ENCODE peak calls at places on chromosomes 11 and 22, in ten cellular contexts. One of them, this sample, is unnamed.

GRCh38 chr22:20027966-20028854 is 7.3 kb downstream of the TANGO2 start:
- DNase-seq in stimulated activated CD4-positive, alpha-beta T cell treated with anti-CD3 and anti-CD28 coated beads, Interleukin-4, amount 100 ng/mL, for 4 hours: no peak
- DNase-seq in Caki2: no peak
- DNase-seq in T-cell: no peak
- DNase-seq in CD8-positive, alpha-beta T cell: no peak
- DNase-seq in endothelial cell: no peak
- DNase-seq in activated CD8-positive, alpha-beta T cell treated with anti-CD3 and anti-CD28 coated beads for 36 hours: peak
- DNase-seq in CD4-positive, alpha-beta memory T cell: no peak
- DNase-seq in NCI-H1105: no peak
- DNase-seq in NCI-H1092: no peak
- DNase-seq in this sample: no peak

GRCh38 chr11:12280838-12281565 is 96.4 kb upstream of the PARVA start:
- DNase-seq in CD4-positive, alpha-beta memory T cell: no peak
- DNase-seq in endothelial cell: no peak
- DNase-seq in NCI-H1092: no peak
- DNase-seq in stimulated activated CD4-positive, alpha-beta T cell treated with anti-CD3 and anti-CD28 coated beads, Interleukin-4, amount 100 ng/mL, for 4 hours: peak
- DNase-seq in activated CD8-positive, alpha-beta T cell treated with anti-CD3 and anti-CD28 coated beads for 36 hours: peak
- DNase-seq in Caki2: no peak
- DNase-seq in NCI-H1105: no peak
- DNase-seq in T-cell: no peak
- DNase-seq in CD8-positive, alpha-beta T cell: no peak
- DNase-seq in this sample: no peak

GRCh38 chr11:95991101-95991500 is 67.2 kb upstream of the MTMR2 start:
- DNase-seq in T-cell: no peak
- DNase-seq in CD4-positive, alpha-beta memory T cell: no peak
- DNase-seq in NCI-H1105: no peak
- DNase-seq in activated CD8-positive, alpha-beta T cell treated with anti-CD3 and anti-CD28 coated beads for 36 hours: no peak
- DNase-seq in stimulated activated CD4-positive, alpha-beta T cell treated with anti-CD3 and anti-CD28 coated beads, Interleukin-4, amount 100 ng/mL, for 4 hours: no peak
- DNase-seq in NCI-H1092: no peak
- DNase-seq in Caki2: peak
- DNase-seq in endothelial cell: no peak
- DNase-seq in CD8-positive, alpha-beta T cell: no peak
- DNase-seq in this sample: no peak

GRCh38 chr11:19775622-19776021 is 63.0 kb downstream of the NAV2 start:
- DNase-seq in T-cell: no peak
- DNase-seq in Caki2: no peak
- DNase-seq in NCI-H1105: no peak
- DNase-seq in endothelial cell: no peak
- DNase-seq in stimulated activated CD4-positive, alpha-beta T cell treated with anti-CD3 and anti-CD28 coated beads, Interleukin-4, amount 100 ng/mL, for 4 hours: no peak
- DNase-seq in NCI-H1092: no peak
- DNase-seq in CD8-positive, alpha-beta T cell: no peak
- DNase-seq in CD4-positive, alpha-beta memory T cell: no peak
- DNase-seq in activated CD8-positive, alpha-beta T cell treated with anti-CD3 and anti-CD28 coated beads for 36 hours: no peak
- DNase-seq in this sample: no peak

GRCh38 chr11:11880179-11880578 is 38.4 kb downstream of the USP47 start:
- DNase-seq in CD8-positive, alpha-beta T cell: no peak
- DNase-seq in CD4-positive, alpha-beta memory T cell: no peak
- DNase-seq in endothelial cell: no peak
- DNase-seq in T-cell: no peak
- DNase-seq in activated CD8-positive, alpha-beta T cell treated with anti-CD3 and anti-CD28 coated beads for 36 hours: no peak
- DNase-seq in Caki2: no peak
- DNase-seq in NCI-H1105: no peak
- DNase-seq in NCI-H1092: no peak
- DNase-seq in stimulated activated CD4-positive, alpha-beta T cell treated with anti-CD3 and anti-CD28 coated beads, Interleukin-4, amount 100 ng/mL, for 4 hours: no peak
- DNase-seq in this sample: no peak

GRCh38 chr11:13826505-13827278 is 135.8 kb upstream of the SPON1 start:
- DNase-seq in stimulated activated CD4-positive, alpha-beta T cell treated with anti-CD3 and anti-CD28 coated beads, Interleukin-4, amount 100 ng/mL, for 4 hours: no peak
- DNase-seq in T-cell: no peak
- DNase-seq in Caki2: peak
- DNase-seq in activated CD8-positive, alpha-beta T cell treated with anti-CD3 and anti-CD28 coated beads for 36 hours: no peak
- DNase-seq in endothelial cell: no peak
- DNase-seq in CD8-positive, alpha-beta T cell: no peak
- DNase-seq in CD4-positive, alpha-beta memory T cell: no peak
- DNase-seq in NCI-H1105: no peak
- DNase-seq in NCI-H1092: no peak
- DNase-seq in this sample: no peak

GRCh38 chr22:29093980-29094379 is 21.1 kb downstream of the KREMEN1 start:
- DNase-seq in stimulated activated CD4-positive, alpha-beta T cell treated with anti-CD3 and anti-CD28 coated beads, Interleukin-4, amount 100 ng/mL, for 4 hours: no peak
- DNase-seq in T-cell: no peak
- DNase-seq in NCI-H1092: no peak
- DNase-seq in Caki2: no peak
- DNase-seq in activated CD8-positive, alpha-beta T cell treated with anti-CD3 and anti-CD28 coated beads for 36 hours: no peak
- DNase-seq in endothelial cell: no peak
- DNase-seq in NCI-H1105: no peak
- DNase-seq in CD8-positive, alpha-beta T cell: no peak
- DNase-seq in CD4-positive, alpha-beta memory T cell: no peak
- DNase-seq in this sample: no peak

GRCh38 chr11:30360741-30361140 is 37.8 kb downstream of the ARL14EP start:
- DNase-seq in endothelial cell: no peak
- DNase-seq in NCI-H1092: no peak
- DNase-seq in activated CD8-positive, alpha-beta T cell treated with anti-CD3 and anti-CD28 coated beads for 36 hours: no peak
- DNase-seq in stimulated activated CD4-positive, alpha-beta T cell treated with anti-CD3 and anti-CD28 coated beads, Interleukin-4, amount 100 ng/mL, for 4 hours: no peak
- DNase-seq in T-cell: no peak
- DNase-seq in CD8-positive, alpha-beta T cell: no peak
- DNase-seq in NCI-H1105: no peak
- DNase-seq in CD4-positive, alpha-beta memory T cell: no peak
- DNase-seq in Caki2: no peak
- DNase-seq in this sample: no peak

GRCh38 chr11:127199306-127199801 is 198.8 kb upstream of the KIRREL3 start:
- DNase-seq in activated CD8-positive, alpha-beta T cell treated with anti-CD3 and anti-CD28 coated beads for 36 hours: no peak
- DNase-seq in CD4-positive, alpha-beta memory T cell: no peak
- DNase-seq in NCI-H1092: no peak
- DNase-seq in stimulated activated CD4-positive, alpha-beta T cell treated with anti-CD3 and anti-CD28 coated beads, Interleukin-4, amount 100 ng/mL, for 4 hours: no peak
- DNase-seq in T-cell: no peak
- DNase-seq in endothelial cell: no peak
- DNase-seq in Caki2: no peak
- DNase-seq in CD8-positive, alpha-beta T cell: no peak
- DNase-seq in NCI-H1105: no peak
- DNase-seq in this sample: no peak

GRCh38 chr22:46064236-46064965 is 85.9 kb upstream of the PPARA start:
- DNase-seq in NCI-H1092: no peak
- DNase-seq in Caki2: no peak
- DNase-seq in T-cell: no peak
- DNase-seq in stimulated activated CD4-positive, alpha-beta T cell treated with anti-CD3 and anti-CD28 coated beads, Interleukin-4, amount 100 ng/mL, for 4 hours: no peak
- DNase-seq in CD8-positive, alpha-beta T cell: no peak
- DNase-seq in endothelial cell: no peak
- DNase-seq in activated CD8-positive, alpha-beta T cell treated with anti-CD3 and anti-CD28 coated beads for 36 hours: no peak
- DNase-seq in CD4-positive, alpha-beta memory T cell: no peak
- DNase-seq in NCI-H1105: no peak
- DNase-seq in this sample: no peak

GRCh38 chr11:45217991-45218390 is 68.2 kb downstream of the SYT13 start:
- DNase-seq in stimulated activated CD4-positive, alpha-beta T cell treated with anti-CD3 and anti-CD28 coated beads, Interleukin-4, amount 100 ng/mL, for 4 hours: no peak
- DNase-seq in endothelial cell: no peak
- DNase-seq in NCI-H1092: no peak
- DNase-seq in T-cell: no peak
- DNase-seq in CD8-positive, alpha-beta T cell: no peak
- DNase-seq in activated CD8-positive, alpha-beta T cell treated with anti-CD3 and anti-CD28 coated beads for 36 hours: no peak
- DNase-seq in CD4-positive, alpha-beta memory T cell: no peak
- DNase-seq in Caki2: no peak
- DNase-seq in NCI-H1105: no peak
- DNase-seq in this sample: no peak

GRCh38 chr11:101126551-101127347 is 2.9 kb downstream of the PGR start:
- DNase-seq in endothelial cell: peak
- DNase-seq in T-cell: no peak
- DNase-seq in Caki2: no peak
- DNase-seq in NCI-H1092: no peak
- DNase-seq in stimulated activated CD4-positive, alpha-beta T cell treated with anti-CD3 and anti-CD28 coated beads, Interleukin-4, amount 100 ng/mL, for 4 hours: no peak
- DNase-seq in CD8-positive, alpha-beta T cell: no peak
- DNase-seq in CD4-positive, alpha-beta memory T cell: peak
- DNase-seq in NCI-H1105: no peak
- DNase-seq in activated CD8-positive, alpha-beta T cell treated with anti-CD3 and anti-CD28 coated beads for 36 hours: no peak
- DNase-seq in this sample: no peak

GRCh38 chr22:29626497-29627195 is 23.2 kb downstream of the NF2 start:
- DNase-seq in Caki2: no peak
- DNase-seq in CD4-positive, alpha-beta memory T cell: no peak
- DNase-seq in NCI-H1092: no peak
- DNase-seq in stimulated activated CD4-positive, alpha-beta T cell treated with anti-CD3 and anti-CD28 coated beads, Interleukin-4, amount 100 ng/mL, for 4 hours: no peak
- DNase-seq in activated CD8-positive, alpha-beta T cell treated with anti-CD3 and anti-CD28 coated beads for 36 hours: no peak
- DNase-seq in CD8-positive, alpha-beta T cell: no peak
- DNase-seq in T-cell: no peak
- DNase-seq in endothelial cell: no peak
- DNase-seq in NCI-H1105: no peak
- DNase-seq in this sample: no peak

GRCh38 chr11:12094872-12095800 is 15.3 kb upstream of the MICAL2 start:
- DNase-seq in CD4-positive, alpha-beta memory T cell: no peak
- DNase-seq in CD8-positive, alpha-beta T cell: no peak
- DNase-seq in NCI-H1092: no peak
- DNase-seq in endothelial cell: no peak
- DNase-seq in stimulated activated CD4-positive, alpha-beta T cell treated with anti-CD3 and anti-CD28 coated beads, Interleukin-4, amount 100 ng/mL, for 4 hours: no peak
- DNase-seq in activated CD8-positive, alpha-beta T cell treated with anti-CD3 and anti-CD28 coated beads for 36 hours: no peak
- DNase-seq in Caki2: no peak
- DNase-seq in T-cell: no peak
- DNase-seq in NCI-H1105: peak
- DNase-seq in this sample: no peak

GRCh38 chr11:66143264-66143566 is 73.1 kb downstream of the PACS1 start:
- DNase-seq in NCI-H1105: no peak
- DNase-seq in Caki2: no peak
- DNase-seq in CD8-positive, alpha-beta T cell: no peak
- DNase-seq in endothelial cell: no peak
- DNase-seq in stimulated activated CD4-positive, alpha-beta T cell treated with anti-CD3 and anti-CD28 coated beads, Interleukin-4, amount 100 ng/mL, for 4 hours: no peak
- DNase-seq in activated CD8-positive, alpha-beta T cell treated with anti-CD3 and anti-CD28 coated beads for 36 hours: no peak
- DNase-seq in CD4-positive, alpha-beta memory T cell: no peak
- DNase-seq in NCI-H1092: no peak
- DNase-seq in T-cell: no peak
- DNase-seq in this sample: no peak

GRCh38 chr22:20587206-20587958 is 80.0 kb downstream of the MED15 start:
- DNase-seq in Caki2: no peak
- DNase-seq in CD4-positive, alpha-beta memory T cell: no peak
- DNase-seq in endothelial cell: no peak
- DNase-seq in activated CD8-positive, alpha-beta T cell treated with anti-CD3 and anti-CD28 coated beads for 36 hours: no peak
- DNase-seq in NCI-H1092: no peak
- DNase-seq in NCI-H1105: no peak
- DNase-seq in CD8-positive, alpha-beta T cell: no peak
- DNase-seq in stimulated activated CD4-positive, alpha-beta T cell treated with anti-CD3 and anti-CD28 coated beads, Interleukin-4, amount 100 ng/mL, for 4 hours: no peak
- DNase-seq in T-cell: no peak
- DNase-seq in this sample: no peak

GRCh38 chr11:57477507-57478189 is 17.3 kb downstream of the RTN4RL2 start:
- DNase-seq in activated CD8-positive, alpha-beta T cell treated with anti-CD3 and anti-CD28 coated beads for 36 hours: no peak
- DNase-seq in stimulated activated CD4-positive, alpha-beta T cell treated with anti-CD3 and anti-CD28 coated beads, Interleukin-4, amount 100 ng/mL, for 4 hours: no peak
- DNase-seq in NCI-H1105: no peak
- DNase-seq in CD8-positive, alpha-beta T cell: no peak
- DNase-seq in T-cell: no peak
- DNase-seq in endothelial cell: no peak
- DNase-seq in Caki2: no peak
- DNase-seq in CD4-positive, alpha-beta memory T cell: no peak
- DNase-seq in NCI-H1092: no peak
- DNase-seq in this sample: no peak

GRCh38 chr22:38148252-38148651 is 33.4 kb downstream of the PLA2G6 start:
- DNase-seq in activated CD8-positive, alpha-beta T cell treated with anti-CD3 and anti-CD28 coated beads for 36 hours: no peak
- DNase-seq in CD4-positive, alpha-beta memory T cell: no peak
- DNase-seq in stimulated activated CD4-positive, alpha-beta T cell treated with anti-CD3 and anti-CD28 coated beads, Interleukin-4, amount 100 ng/mL, for 4 hours: no peak
- DNase-seq in NCI-H1092: no peak
- DNase-seq in T-cell: no peak
- DNase-seq in endothelial cell: no peak
- DNase-seq in Caki2: peak
- DNase-seq in CD8-positive, alpha-beta T cell: no peak
- DNase-seq in NCI-H1105: no peak
- DNase-seq in this sample: no peak

GRCh38 chr11:125956371-125956770 is 10.5 kb downstream of the VSIG10L2 start:
- DNase-seq in endothelial cell: no peak
- DNase-seq in CD8-positive, alpha-beta T cell: no peak
- DNase-seq in stimulated activated CD4-positive, alpha-beta T cell treated with anti-CD3 and anti-CD28 coated beads, Interleukin-4, amount 100 ng/mL, for 4 hours: no peak
- DNase-seq in T-cell: no peak
- DNase-seq in NCI-H1092: no peak
- DNase-seq in activated CD8-positive, alpha-beta T cell treated with anti-CD3 and anti-CD28 coated beads for 36 hours: no peak
- DNase-seq in NCI-H1105: no peak
- DNase-seq in CD4-positive, alpha-beta memory T cell: no peak
- DNase-seq in Caki2: no peak
- DNase-seq in this sample: no peak

GRCh38 chr22:36136475-36136874 is 24.1 kb downstream of the APOL3 start:
- DNase-seq in T-cell: no peak
- DNase-seq in Caki2: no peak
- DNase-seq in stimulated activated CD4-positive, alpha-beta T cell treated with anti-CD3 and anti-CD28 coated beads, Interleukin-4, amount 100 ng/mL, for 4 hours: no peak
- DNase-seq in CD4-positive, alpha-beta memory T cell: no peak
- DNase-seq in endothelial cell: no peak
- DNase-seq in NCI-H1092: no peak
- DNase-seq in activated CD8-positive, alpha-beta T cell treated with anti-CD3 and anti-CD28 coated beads for 36 hours: no peak
- DNase-seq in CD8-positive, alpha-beta T cell: no peak
- DNase-seq in NCI-H1105: no peak
- DNase-seq in this sample: no peak

GRCh38 chr22:33873666-33874065 is 46.6 kb downstream of the LARGE1 start:
- DNase-seq in stimulated activated CD4-positive, alpha-beta T cell treated with anti-CD3 and anti-CD28 coated beads, Interleukin-4, amount 100 ng/mL, for 4 hours: no peak
- DNase-seq in NCI-H1105: no peak
- DNase-seq in NCI-H1092: no peak
- DNase-seq in T-cell: no peak
- DNase-seq in activated CD8-positive, alpha-beta T cell treated with anti-CD3 and anti-CD28 coated beads for 36 hours: no peak
- DNase-seq in Caki2: no peak
- DNase-seq in CD4-positive, alpha-beta memory T cell: no peak
- DNase-seq in endothelial cell: no peak
- DNase-seq in CD8-positive, alpha-beta T cell: no peak
- DNase-seq in this sample: no peak

GRCh38 chr22:37621352-37621860 is 12.8 kb downstream of the GGA1 start:
- DNase-seq in stimulated activated CD4-positive, alpha-beta T cell treated with anti-CD3 and anti-CD28 coated beads, Interleukin-4, amount 100 ng/mL, for 4 hours: no peak
- DNase-seq in activated CD8-positive, alpha-beta T cell treated with anti-CD3 and anti-CD28 coated beads for 36 hours: no peak
- DNase-seq in NCI-H1092: no peak
- DNase-seq in NCI-H1105: no peak
- DNase-seq in Caki2: no peak
- DNase-seq in CD4-positive, alpha-beta memory T cell: peak
- DNase-seq in T-cell: no peak
- DNase-seq in endothelial cell: no peak
- DNase-seq in CD8-positive, alpha-beta T cell: no peak
- DNase-seq in this sample: no peak

GRCh38 chr22:47192651-47193437 is 430.4 kb downstream of the TBC1D22A start:
- DNase-seq in endothelial cell: no peak
- DNase-seq in T-cell: no peak
- DNase-seq in Caki2: peak
- DNase-seq in NCI-H1105: no peak
- DNase-seq in stimulated activated CD4-positive, alpha-beta T cell treated with anti-CD3 and anti-CD28 coated beads, Interleukin-4, amount 100 ng/mL, for 4 hours: no peak
- DNase-seq in NCI-H1092: no peak
- DNase-seq in activated CD8-positive, alpha-beta T cell treated with anti-CD3 and anti-CD28 coated beads for 36 hours: peak
- DNase-seq in CD8-positive, alpha-beta T cell: no peak
- DNase-seq in CD4-positive, alpha-beta memory T cell: no peak
- DNase-seq in this sample: no peak

GRCh38 chr11:75203641-75204011 is 36.9 kb upstream of the TPBGL start:
- DNase-seq in NCI-H1105: no peak
- DNase-seq in CD8-positive, alpha-beta T cell: no peak
- DNase-seq in T-cell: no peak
- DNase-seq in stimulated activated CD4-positive, alpha-beta T cell treated with anti-CD3 and anti-CD28 coated beads, Interleukin-4, amount 100 ng/mL, for 4 hours: no peak
- DNase-seq in CD4-positive, alpha-beta memory T cell: no peak
- DNase-seq in Caki2: no peak
- DNase-seq in NCI-H1092: no peak
- DNase-seq in activated CD8-positive, alpha-beta T cell treated with anti-CD3 and anti-CD28 coated beads for 36 hours: no peak
- DNase-seq in endothelial cell: no peak
- DNase-seq in this sample: no peak

GRCh38 chr11:35298369-35298768 is 121.0 kb downstream of the SLC1A2 start:
- DNase-seq in activated CD8-positive, alpha-beta T cell treated with anti-CD3 and anti-CD28 coated beads for 36 hours: no peak
- DNase-seq in Caki2: no peak
- DNase-seq in CD8-positive, alpha-beta T cell: no peak
- DNase-seq in stimulated activated CD4-positive, alpha-beta T cell treated with anti-CD3 and anti-CD28 coated beads, Interleukin-4, amount 100 ng/mL, for 4 hours: no peak
- DNase-seq in T-cell: no peak
- DNase-seq in endothelial cell: no peak
- DNase-seq in NCI-H1092: no peak
- DNase-seq in NCI-H1105: no peak
- DNase-seq in CD4-positive, alpha-beta memory T cell: no peak
- DNase-seq in this sample: no peak

GRCh38 chr11:100338144-100338840 is 348.8 kb upstream of the ARHGAP42 start:
- DNase-seq in NCI-H1105: no peak
- DNase-seq in stimulated activated CD4-positive, alpha-beta T cell treated with anti-CD3 and anti-CD28 coated beads, Interleukin-4, amount 100 ng/mL, for 4 hours: no peak
- DNase-seq in CD4-positive, alpha-beta memory T cell: peak
- DNase-seq in activated CD8-positive, alpha-beta T cell treated with anti-CD3 and anti-CD28 coated beads for 36 hours: no peak
- DNase-seq in CD8-positive, alpha-beta T cell: no peak
- DNase-seq in Caki2: no peak
- DNase-seq in T-cell: no peak
- DNase-seq in NCI-H1092: no peak
- DNase-seq in endothelial cell: no peak
- DNase-seq in this sample: no peak

This sample was measured in activated T-helper 9 cell treated with anti-CD3 and anti-CD28 coated beads, Interleukin-2, amount 50 U/mL, for 16 hours.